ENCODE peak calls at places on chromosomes 1 and 21, in eight cellular contexts. One of them, this sample, is unnamed.

GRCh38 chr1:59560807-59561450 is 253.8 kb upstream of the HOOK1 start:
- DNase-seq in ascending aorta: no peak
- DNase-seq in transverse colon: no peak
- DNase-seq in IMR-90: no peak
- DNase-seq in cardiac muscle cell: no peak
- DNase-seq in A549: no peak
- DNase-seq in psoas muscle: no peak
- DNase-seq in neural progenitor cell: no peak
- DNase-seq in this sample: no peak

GRCh38 chr1:58652351-58653184 is 47.3 kb downstream of the MYSM1 start:
- DNase-seq in ascending aorta: peak; percentile 70
- DNase-seq in transverse colon: peak; percentile 48
- DNase-seq in IMR-90: peak; percentile 84
- DNase-seq in cardiac muscle cell: peak; percentile 89
- DNase-seq in A549: peak; percentile 68
- DNase-seq in psoas muscle: no peak
- DNase-seq in neural progenitor cell: peak; percentile 82
- DNase-seq in this sample: peak; percentile 61

GRCh38 chr1:237841485-237841884 is 49.2 kb downstream of the ZP4 start:
- DNase-seq in ascending aorta: no peak
- DNase-seq in transverse colon: no peak
- DNase-seq in IMR-90: no peak
- DNase-seq in cardiac muscle cell: no peak
- DNase-seq in A549: no peak
- DNase-seq in psoas muscle: no peak
- DNase-seq in neural progenitor cell: no peak
- DNase-seq in this sample: no peak

GRCh38 chr1:19413999-19414398 is 71.3 kb downstream of the CAPZB start:
- DNase-seq in ascending aorta: no peak
- DNase-seq in transverse colon: no peak
- DNase-seq in IMR-90: no peak
- DNase-seq in cardiac muscle cell: no peak
- DNase-seq in A549: no peak
- DNase-seq in psoas muscle: no peak
- DNase-seq in neural progenitor cell: no peak
- DNase-seq in this sample: no peak

GRCh38 chr1:39895731-39896480 is 5.8 kb downstream of the MYCL start:
- DNase-seq in ascending aorta: no peak
- DNase-seq in transverse colon: no peak
- DNase-seq in IMR-90: no peak
- DNase-seq in cardiac muscle cell: no peak
- DNase-seq in A549: no peak
- DNase-seq in psoas muscle: no peak
- DNase-seq in neural progenitor cell: no peak
- DNase-seq in this sample: no peak

GRCh38 chr21:34576043-34576466 is 38.9 kb downstream of the RCAN1 start:
- DNase-seq in ascending aorta: no peak
- DNase-seq in transverse colon: no peak
- DNase-seq in IMR-90: peak; percentile 60
- DNase-seq in cardiac muscle cell: peak; percentile 13
- DNase-seq in A549: no peak
- DNase-seq in psoas muscle: no peak
- DNase-seq in neural progenitor cell: no peak
- DNase-seq in this sample: peak; percentile 48

GRCh38 chr1:183023601-183024351 is 556 bp downstream of the LAMC1 start:
- DNase-seq in ascending aorta: peak; percentile 82
- DNase-seq in transverse colon: peak; percentile 84
- DNase-seq in IMR-90: peak; percentile 47
- DNase-seq in cardiac muscle cell: peak; percentile 49
- DNase-seq in A549: peak; percentile 86
- DNase-seq in psoas muscle: peak; percentile 83
- DNase-seq in neural progenitor cell: peak; percentile 84
- DNase-seq in this sample: peak; percentile 81

GRCh38 chr1:51564124-51564523 is 45.1 kb upstream of the EPS15 start:
- DNase-seq in ascending aorta: no peak
- DNase-seq in transverse colon: no peak
- DNase-seq in IMR-90: peak; percentile 74
- DNase-seq in cardiac muscle cell: peak; percentile 64
- DNase-seq in A549: peak; percentile 15
- DNase-seq in psoas muscle: no peak
- DNase-seq in neural progenitor cell: no peak
- DNase-seq in this sample: no peak

GRCh38 chr1:231385118-231385748 is 36.9 kb downstream of the EGLN1 start:
- DNase-seq in ascending aorta: no peak
- DNase-seq in transverse colon: no peak
- DNase-seq in IMR-90: no peak
- DNase-seq in cardiac muscle cell: no peak
- DNase-seq in A549: no peak
- DNase-seq in psoas muscle: no peak
- DNase-seq in neural progenitor cell: no peak
- DNase-seq in this sample: no peak

GRCh38 chr1:58734630-58735029 is 34.8 kb upstream of the MYSM1 start:
- DNase-seq in ascending aorta: no peak
- DNase-seq in transverse colon: no peak
- DNase-seq in IMR-90: no peak
- DNase-seq in cardiac muscle cell: no peak
- DNase-seq in A549: no peak
- DNase-seq in psoas muscle: no peak
- DNase-seq in neural progenitor cell: no peak
- DNase-seq in this sample: no peak

GRCh38 chr1:226436855-226437491 is 29.1 kb upstream of the PARP1 start:
- DNase-seq in ascending aorta: no peak
- DNase-seq in transverse colon: peak; percentile 13
- DNase-seq in IMR-90: no peak
- DNase-seq in cardiac muscle cell: peak; percentile 16
- DNase-seq in A549: no peak
- DNase-seq in psoas muscle: no peak
- DNase-seq in neural progenitor cell: no peak
- DNase-seq in this sample: no peak

GRCh38 chr1:191290441-191290840 is 812.8 kb upstream of the BRINP3 start:
- DNase-seq in ascending aorta: no peak
- DNase-seq in transverse colon: no peak
- DNase-seq in IMR-90: no peak
- DNase-seq in cardiac muscle cell: no peak
- DNase-seq in A549: peak; percentile 3
- DNase-seq in psoas muscle: no peak
- DNase-seq in neural progenitor cell: peak; percentile 28
- DNase-seq in this sample: no peak

GRCh38 chr1:243234978-243235657 is 20.0 kb downstream of the CEP170 start:
- DNase-seq in ascending aorta: no peak
- DNase-seq in transverse colon: no peak
- DNase-seq in IMR-90: peak; percentile 79
- DNase-seq in cardiac muscle cell: peak; percentile 48
- DNase-seq in A549: no peak
- DNase-seq in psoas muscle: no peak
- DNase-seq in neural progenitor cell: no peak
- DNase-seq in this sample: no peak

GRCh38 chr1:31501505-31501904 is 74.8 kb upstream of the TINAGL1 start:
- DNase-seq in ascending aorta: no peak
- DNase-seq in transverse colon: no peak
- DNase-seq in IMR-90: no peak
- DNase-seq in cardiac muscle cell: no peak
- DNase-seq in A549: no peak
- DNase-seq in psoas muscle: no peak
- DNase-seq in neural progenitor cell: peak; percentile 24
- DNase-seq in this sample: no peak

GRCh38 chr1:216045400-216045799 is 377.8 kb downstream of the USH2A start:
- DNase-seq in ascending aorta: no peak
- DNase-seq in transverse colon: no peak
- DNase-seq in IMR-90: peak; percentile 98
- DNase-seq in cardiac muscle cell: peak; percentile 69
- DNase-seq in A549: no peak
- DNase-seq in psoas muscle: no peak
- DNase-seq in neural progenitor cell: no peak
- DNase-seq in this sample: no peak

GRCh38 chr1:77664923-77665516 is 17.4 kb downstream of the ZZZ3 start:
- DNase-seq in ascending aorta: no peak
- DNase-seq in transverse colon: no peak
- DNase-seq in IMR-90: no peak
- DNase-seq in cardiac muscle cell: no peak
- DNase-seq in A549: no peak
- DNase-seq in psoas muscle: no peak
- DNase-seq in neural progenitor cell: no peak
- DNase-seq in this sample: no peak

GRCh38 chr1:175702079-175702795 is 41.2 kb downstream of the TNR start:
- DNase-seq in ascending aorta: peak; percentile 51
- DNase-seq in transverse colon: no peak
- DNase-seq in IMR-90: no peak
- DNase-seq in cardiac muscle cell: no peak
- DNase-seq in A549: no peak
- DNase-seq in psoas muscle: no peak
- DNase-seq in neural progenitor cell: peak; percentile 13
- DNase-seq in this sample: no peak

GRCh38 chr1:162248854-162249535 is 127.7 kb downstream of the SPATA46 start:
- DNase-seq in ascending aorta: no peak
- DNase-seq in transverse colon: no peak
- DNase-seq in IMR-90: no peak
- DNase-seq in cardiac muscle cell: peak; percentile 17
- DNase-seq in A549: no peak
- DNase-seq in psoas muscle: no peak
- DNase-seq in neural progenitor cell: peak; percentile 85
- DNase-seq in this sample: no peak

DNA sequence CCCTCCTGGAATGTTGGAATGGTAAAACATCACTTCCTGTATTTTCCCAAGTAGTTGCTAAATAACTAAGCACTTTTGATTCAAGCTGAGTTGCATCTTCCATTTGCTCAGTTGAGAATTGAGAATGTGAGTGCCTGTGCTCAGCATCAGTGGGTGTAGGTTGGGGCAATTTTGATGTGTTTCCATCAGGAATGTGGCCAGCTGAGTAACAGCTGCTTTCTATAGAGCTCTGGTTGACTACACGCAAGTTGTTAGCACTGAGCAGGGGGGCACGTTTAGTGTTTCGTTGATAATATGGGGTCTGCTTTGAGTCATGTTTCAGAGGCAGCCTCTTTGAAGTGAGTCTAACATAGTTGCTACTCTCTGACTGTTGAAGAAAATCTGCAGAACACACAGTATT is 41.5 kb downstream of the LRRC53 start:
- DNase-seq in ascending aorta: no peak
- DNase-seq in transverse colon: no peak
- DNase-seq in IMR-90: no peak
- DNase-seq in cardiac muscle cell: peak; percentile 17
- DNase-seq in A549: no peak
- DNase-seq in psoas muscle: no peak
- DNase-seq in neural progenitor cell: no peak
- DNase-seq in this sample: no peak
- H3K27ac ChIP-seq in ascending aorta: peak overlapping the region; percentile 13
- H3K27ac ChIP-seq in transverse colon: no peak overlapping the region
- H3K27ac ChIP-seq in IMR-90: no peak overlapping the region
- H3K27ac ChIP-seq in cardiac muscle cell: peak overlapping the region; percentile 73
- H3K27ac ChIP-seq in A549: no peak overlapping the region
- H3K27ac ChIP-seq in psoas muscle: no peak overlapping the region
- H3K27ac ChIP-seq in neural progenitor cell: no peak overlapping the region
- H3K27ac ChIP-seq in this sample: no peak overlapping the region

GRCh38 chr1:91070274-91070673 is 48.4 kb upstream of the ZNF644 start:
- DNase-seq in ascending aorta: no peak
- DNase-seq in transverse colon: no peak
- DNase-seq in IMR-90: no peak
- DNase-seq in cardiac muscle cell: no peak
- DNase-seq in A549: no peak
- DNase-seq in psoas muscle: no peak
- DNase-seq in neural progenitor cell: no peak
- DNase-seq in this sample: no peak

GRCh38 chr1:91066545-91066944 is 44.7 kb upstream of the ZNF644 start:
- DNase-seq in ascending aorta: no peak
- DNase-seq in transverse colon: no peak
- DNase-seq in IMR-90: no peak
- DNase-seq in cardiac muscle cell: no peak
- DNase-seq in A549: no peak
- DNase-seq in psoas muscle: no peak
- DNase-seq in neural progenitor cell: no peak
- DNase-seq in this sample: no peak

DNA sequence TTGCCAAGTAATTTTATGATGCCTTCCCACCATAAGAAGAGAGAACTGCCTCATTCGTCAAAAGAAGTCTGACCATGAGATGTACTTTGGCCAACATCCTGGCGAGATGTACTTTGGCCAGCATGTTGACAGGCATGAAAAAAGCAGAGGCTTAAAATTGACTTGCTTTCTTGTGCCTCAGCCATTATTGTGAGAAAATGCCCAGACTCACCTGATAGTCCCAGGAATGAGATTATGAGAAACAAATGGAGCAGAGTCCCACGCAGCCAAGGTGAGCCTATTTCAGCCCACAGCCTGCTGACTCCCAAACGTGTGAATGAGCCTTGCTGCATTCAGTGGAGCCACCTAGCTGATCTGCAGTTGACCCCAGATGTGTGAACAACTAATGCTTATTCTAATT is 43.5 kb upstream of the ZNF644 start:
- DNase-seq in ascending aorta: no peak
- DNase-seq in transverse colon: no peak
- DNase-seq in IMR-90: no peak
- DNase-seq in cardiac muscle cell: no peak
- DNase-seq in A549: no peak
- DNase-seq in psoas muscle: no peak
- DNase-seq in neural progenitor cell: no peak
- DNase-seq in this sample: peak; percentile 39
- H3K4me1 ChIP-seq in ascending aorta: no peaks in the 10 kb centered on the region
- H3K4me1 ChIP-seq in transverse colon: peaks cover under 1% of the 10 kb centered on the region
- H3K4me1 ChIP-seq in IMR-90: no peaks in the 10 kb centered on the region
- H3K4me1 ChIP-seq in cardiac muscle cell: no peaks in the 10 kb centered on the region
- H3K4me1 ChIP-seq in A549: no peaks in the 10 kb centered on the region
- H3K4me1 ChIP-seq in psoas muscle: no peaks in the 10 kb centered on the region
- H3K4me1 ChIP-seq in neural progenitor cell: peaks cover 2% of the 10 kb centered on the region
- H3K4me1 ChIP-seq in this sample: no peaks in the 10 kb centered on the region

GRCh38 chr1:35539073-35539823 is 18.0 kb downstream of the KIAA0319L start:
- DNase-seq in ascending aorta: no peak
- DNase-seq in transverse colon: no peak
- DNase-seq in IMR-90: no peak
- DNase-seq in cardiac muscle cell: peak; percentile 45
- DNase-seq in A549: no peak
- DNase-seq in psoas muscle: no peak
- DNase-seq in neural progenitor cell: no peak
- DNase-seq in this sample: no peak

GRCh38 chr1:35539824-35540261 is 17.4 kb downstream of the KIAA0319L start:
- DNase-seq in ascending aorta: no peak
- DNase-seq in transverse colon: no peak
- DNase-seq in IMR-90: peak; percentile 80
- DNase-seq in cardiac muscle cell: peak; percentile 44
- DNase-seq in A549: no peak
- DNase-seq in psoas muscle: no peak
- DNase-seq in neural progenitor cell: no peak
- DNase-seq in this sample: no peak

GRCh38 chr1:35546614-35547013 is 10.6 kb downstream of the KIAA0319L start:
- DNase-seq in ascending aorta: no peak
- DNase-seq in transverse colon: no peak
- DNase-seq in IMR-90: no peak
- DNase-seq in cardiac muscle cell: no peak
- DNase-seq in A549: no peak
- DNase-seq in psoas muscle: no peak
- DNase-seq in neural progenitor cell: no peak
- DNase-seq in this sample: no peak

GRCh38 chr1:35544976-35545375 is 12.2 kb downstream of the KIAA0319L start:
- DNase-seq in ascending aorta: no peak
- DNase-seq in transverse colon: peak; percentile 35
- DNase-seq in IMR-90: peak; percentile 45
- DNase-seq in cardiac muscle cell: peak; percentile 78
- DNase-seq in A549: peak; percentile 45
- DNase-seq in psoas muscle: peak; percentile 70
- DNase-seq in neural progenitor cell: peak; percentile 83
- DNase-seq in this sample: no peak
- TF ChIP-seq CTCF in ascending aorta: no peak
- TF ChIP-seq CTCF in transverse colon: no peak
- TF ChIP-seq CTCF in IMR-90: peak; percentile 33
- TF ChIP-seq CTCF in cardiac muscle cell: peak; percentile 34
- TF ChIP-seq CTCF in A549: peak; percentile 15
- TF ChIP-seq CTCF in psoas muscle: peak; percentile 32
- TF ChIP-seq CTCF in neural progenitor cell: peak; percentile 70
- TF ChIP-seq CTCF in this sample: no peak

GRCh38 chr1:156095906-156096508 is 13.7 kb upstream of the MEX3A start:
- DNase-seq in ascending aorta: no peak
- DNase-seq in transverse colon: no peak
- DNase-seq in IMR-90: no peak
- DNase-seq in cardiac muscle cell: no peak
- DNase-seq in A549: no peak
- DNase-seq in psoas muscle: no peak
- DNase-seq in neural progenitor cell: no peak
- DNase-seq in this sample: no peak
- H3K27ac ChIP-seq in ascending aorta: peak overlapping the region; percentile 93
- H3K27ac ChIP-seq in transverse colon: peak overlapping the region; percentile 57
- H3K27ac ChIP-seq in IMR-90: no peak overlapping the region
- H3K27ac ChIP-seq in cardiac muscle cell: peak overlapping the region; percentile 59
- H3K27ac ChIP-seq in A549: peak overlapping the region; percentile 93
- H3K27ac ChIP-seq in psoas muscle: peak overlapping the region; percentile 53
- H3K27ac ChIP-seq in neural progenitor cell: peak overlapping the region; percentile 67
- H3K27ac ChIP-seq in this sample: peak overlapping the region; percentile 48

This sample was measured in colonic mucosa.